ENCODE peak calls at places on chromosome 21, in ten cellular contexts. R is AG04449, B is foreskin fibroblast, I is foreskin melanocyte, E is aorta, Y is SHP77, P is T-helper 17 cell, N is germinal center, G is heart left ventricle, T is AG04450. X is an unnamed sample.

GRCh38 chr21:44517175-44517899 is 22.7 kb downstream of the KRTAP10-1 start:
- DNase-seq in R (no peak), E (no peak), N (no peak), I (no peak), G (no peak), B (no peak), T (no peak), Y (peak), P (no peak), X (no peak)

GRCh38 chr21:24727803-24728425 is 879.4 kb downstream of the MRPL39 start:
- DNase-seq in B (no peak), R (peak), P (no peak), T (peak), N (no peak), G (no peak), Y (no peak), I (no peak), E (no peak), X (no peak)

GRCh38 chr21:25772680-25773079 is 37.9 kb downstream of the GABPA start:
- DNase-seq in T (no peak), N (no peak), I (no peak), E (no peak), P (no peak), G (no peak), Y (no peak), R (no peak), B (no peak), X (no peak)

GRCh38 chr21:15210235-15210678 is 145.5 kb upstream of the NRIP1 start:
- DNase-seq in N (no peak), I (no peak), R (no peak), Y (no peak), P (no peak), T (no peak), B (no peak), G (peak), E (peak), X (peak)

GRCh38 chr21:43273016-43273707 is 104.4 kb downstream of the CRYAA start:
- DNase-seq in E (no peak), G (no peak), B (no peak), P (no peak), Y (no peak), R (no peak), N (no peak), I (no peak), T (no peak), X (no peak)

GRCh38 chr21:26884436-26884835 is 39.2 kb upstream of the ADAMTS1 start:
- DNase-seq in G (no peak), N (no peak), Y (no peak), B (no peak), I (no peak), R (no peak), T (no peak), E (no peak), P (no peak), X (no peak)

GRCh38 chr21:42063578-42064521 is 7.3 kb upstream of the UMODL1 start:
- DNase-seq in B (no peak), E (peak), R (no peak), I (no peak), P (peak), T (no peak), Y (no peak), G (no peak), N (peak), X (no peak)

GRCh38 chr21:35366348-35367085 is 317.4 kb upstream of the RUNX1 start:
- DNase-seq in I (no peak), R (peak), P (no peak), B (peak), Y (no peak), N (no peak), E (no peak), G (peak), T (no peak), X (peak)

GRCh38 chr21:39502631-39503030 is 50.9 kb downstream of the SH3BGR start:
- DNase-seq in N (no peak), G (no peak), Y (no peak), T (no peak), R (no peak), I (no peak), E (no peak), P (no peak), B (no peak), X (no peak)

GRCh38 chr21:15443740-15444117 is 286.1 kb upstream of the USP25 start:
- DNase-seq in E (no peak), P (no peak), B (no peak), G (no peak), N (no peak), I (no peak), T (no peak), Y (no peak), R (no peak), X (no peak)

GRCh38 chr21:14075346-14076142 is 135.2 kb downstream of the LIPI start:
- DNase-seq in G (no peak), Y (no peak), I (no peak), P (no peak), E (no peak), N (no peak), T (no peak), R (no peak), B (no peak), X (no peak)

GRCh38 chr21:44626673-44627143 is at the start of gene KRTAP10-9:
- DNase-seq in P (no peak), N (no peak), E (no peak), T (no peak), R (no peak), I (no peak), G (no peak), B (no peak), Y (no peak), X (no peak)

GRCh38 chr21:42777757-42778344 is 101.5 kb downstream of the WDR4 start:
- DNase-seq in G (no peak), P (no peak), T (no peak), E (no peak), Y (no peak), B (no peak), R (no peak), N (peak), I (peak), X (no peak)

GRCh38 chr21:38847556-38847955 is 41.8 kb downstream of the ETS2 start:
- DNase-seq in Y (no peak), T (no peak), P (no peak), G (no peak), N (no peak), R (no peak), E (no peak), B (no peak), I (no peak), X (no peak)